ENCODE peak calls at places on chromosomes 16 and 17, in four cellular contexts. F is activated T-helper 1 cell treated with anti-CD3 and anti-CD28 coated beads, Interleukin-12 subunit alpha, Interleukin-12 subunit beta, Interleukin-2, Interleukin-4 antibody, amounts not matched to agents 30 ng/mL and 10 ng/mL and 1 ng/mL, durations not matched to agents 14 hours and 24 hours and 36 hours; A is dorsolateral prefrontal cortex; W is thoracic aorta. S is an unnamed sample.

GRCh38 chr16:84421081-84421937 is 53.0 kb downstream of the ATP2C2 start:
- DNase-seq in F (no peak), A (no peak), W (no peak), S (no peak)

GRCh38 chr16:17416461-17417221 is 54.1 kb downstream of the XYLT1 start:
- DNase-seq in F (peak; percentile 40), A (no peak), W (no peak), S (peak; percentile 75)

GRCh38 chr17:2337811-2338657 is 733 bp downstream of the SGSM2 start:
- DNase-seq in F (peak; percentile 51), A (peak; percentile 61), W (no peak), S (peak; percentile 68)

GRCh38 chr16:29819506-29819905 is 756 bp upstream of the MVP start:
- DNase-seq in F (no peak), A (no peak), W (no peak), S (no peak)

GRCh38 chr17:82361885-82362633 is 3.0 kb downstream of the TEX19 start:
- DNase-seq in F (no peak), A (no peak), W (no peak), S (no peak)

GRCh38 chr16:71883193-71883848 is 661 bp downstream of the ZNF821 start:
- DNase-seq in F (peak; percentile 12), A (peak; percentile 42), W (no peak), S (peak; percentile 72)

GRCh38 chr17:8018436-8018835 is 16.0 kb downstream of the GUCY2D start:
- DNase-seq in F (no peak), A (no peak), W (no peak), S (no peak)

GRCh38 chr17:82489851-82490511 is 29.6 kb upstream of the FOXK2 start:
- DNase-seq in F (no peak), A (peak; percentile 18), W (no peak), S (no peak)

GRCh38 chr17:80426671-80427326 is 11.8 kb downstream of the ENDOV start:
- DNase-seq in F (peak; percentile 88), A (peak; percentile 90), W (no peak), S (peak; percentile 84)

GRCh38 chr16:12262454-12263180 is 286.1 kb downstream of the SNX29 start:
- DNase-seq in F (no peak), A (peak; percentile 17), W (no peak), S (no peak)

GRCh38 chr17:82277851-82278250 is 4.4 kb upstream of the CSNK1D start:
- DNase-seq in F (no peak), A (no peak), W (no peak), S (no peak)

GRCh38 chr16:30985401-30986128 is 558 bp downstream of the HSD3B7 start:
- DNase-seq in F (no peak), A (peak; percentile 64), W (no peak), S (no peak)

GRCh38 chr17:51721711-51722110 is 436.8 kb downstream of the CA10 start:
- DNase-seq in F (no peak), A (no peak), W (no peak), S (no peak)

GRCh38 chr17:20955437-20956323 is 87.1 kb downstream of the USP22 start:
- DNase-seq in F (no peak), A (no peak), W (no peak), S (no peak)

S was measured in natural killer cell treated with Interleukin-12 subunit alpha and Interleukin-12 subunit beta and Interleukin-15 and Interleukin-18, amount 100 ng/mL, for 72 hours.